ENCODE peak calls at places on chromosomes 16 and 17, in eight cellular contexts. One of them, this sample, is unnamed.

GRCh38 chr16:1676661-1677060 is 1.4 kb upstream of the JPT2 start:
- DNase-seq in AG20443: no peak
- DNase-seq in epithelial cell of esophagus: no peak
- DNase-seq in activated naive CD4-positive, alpha-beta T cell: no peak
- DNase-seq in HFFc6: no peak
- DNase-seq in AG10803: no peak
- DNase-seq in colonic mucosa: no peak
- DNase-seq in NCI-H524: no peak
- DNase-seq in this sample: no peak

GRCh38 chr17:58305626-58306025 is 23.0 kb downstream of the TSPOAP1 start:
- DNase-seq in NCI-H524: no peak
- DNase-seq in activated naive CD4-positive, alpha-beta T cell: no peak
- DNase-seq in AG20443: no peak
- DNase-seq in HFFc6: no peak
- DNase-seq in colonic mucosa: no peak
- DNase-seq in AG10803: no peak
- DNase-seq in epithelial cell of esophagus: no peak
- DNase-seq in this sample: no peak

GRCh38 chr17:12538003-12538402 is 127.7 kb upstream of the MYOCD start:
- DNase-seq in AG10803: no peak
- DNase-seq in HFFc6: no peak
- DNase-seq in AG20443: no peak
- DNase-seq in colonic mucosa: no peak
- DNase-seq in epithelial cell of esophagus: no peak
- DNase-seq in NCI-H524: no peak
- DNase-seq in activated naive CD4-positive, alpha-beta T cell: no peak
- DNase-seq in this sample: no peak

GRCh38 chr16:76265434-76266045 is 11.7 kb upstream of the CNTNAP4 start:
- DNase-seq in AG20443: no peak
- DNase-seq in NCI-H524: peak
- DNase-seq in epithelial cell of esophagus: peak
- DNase-seq in activated naive CD4-positive, alpha-beta T cell: no peak
- DNase-seq in colonic mucosa: peak
- DNase-seq in HFFc6: no peak
- DNase-seq in AG10803: no peak
- DNase-seq in this sample: peak

GRCh38 chr16:86221085-86221484 is 289.2 kb upstream of the FOXF1 start:
- DNase-seq in epithelial cell of esophagus: no peak
- DNase-seq in colonic mucosa: no peak
- DNase-seq in activated naive CD4-positive, alpha-beta T cell: no peak
- DNase-seq in HFFc6: no peak
- DNase-seq in NCI-H524: no peak
- DNase-seq in AG20443: no peak
- DNase-seq in AG10803: peak
- DNase-seq in this sample: no peak

GRCh38 chr16:17396762-17397498 is 73.8 kb downstream of the XYLT1 start:
- DNase-seq in colonic mucosa: peak
- DNase-seq in epithelial cell of esophagus: no peak
- DNase-seq in AG10803: peak
- DNase-seq in AG20443: no peak
- DNase-seq in NCI-H524: peak
- DNase-seq in activated naive CD4-positive, alpha-beta T cell: no peak
- DNase-seq in HFFc6: peak
- DNase-seq in this sample: no peak

GRCh38 chr16:57815987-57816745 is 13.9 kb upstream of the KIFC3 start:
- DNase-seq in colonic mucosa: peak
- DNase-seq in AG10803: peak
- DNase-seq in HFFc6: peak
- DNase-seq in AG20443: peak
- DNase-seq in activated naive CD4-positive, alpha-beta T cell: no peak
- DNase-seq in epithelial cell of esophagus: peak
- DNase-seq in NCI-H524: peak
- DNase-seq in this sample: peak

GRCh38 chr16:72875291-72876036 is 172.5 kb downstream of the ZFHX3 start:
- DNase-seq in colonic mucosa: no peak
- DNase-seq in NCI-H524: peak
- DNase-seq in AG20443: no peak
- DNase-seq in activated naive CD4-positive, alpha-beta T cell: no peak
- DNase-seq in epithelial cell of esophagus: peak
- DNase-seq in AG10803: no peak
- DNase-seq in HFFc6: no peak
- DNase-seq in this sample: peak

GRCh38 chr17:43020030-43020621 is 2.1 kb downstream of the VAT1 start:
- DNase-seq in epithelial cell of esophagus: no peak
- DNase-seq in colonic mucosa: no peak
- DNase-seq in NCI-H524: no peak
- DNase-seq in activated naive CD4-positive, alpha-beta T cell: no peak
- DNase-seq in AG10803: peak
- DNase-seq in HFFc6: no peak
- DNase-seq in AG20443: no peak
- DNase-seq in this sample: no peak

GRCh38 chr17:75864448-75864871 is 9.3 kb upstream of the WBP2 start:
- DNase-seq in NCI-H524: no peak
- DNase-seq in epithelial cell of esophagus: peak
- DNase-seq in HFFc6: peak
- DNase-seq in colonic mucosa: peak
- DNase-seq in AG10803: peak
- DNase-seq in AG20443: peak
- DNase-seq in activated naive CD4-positive, alpha-beta T cell: no peak
- DNase-seq in this sample: no peak

GRCh38 chr17:42180922-42181850 is at the start of gene KCNH4:
- DNase-seq in HFFc6: peak
- DNase-seq in colonic mucosa: peak
- DNase-seq in NCI-H524: peak
- DNase-seq in AG10803: peak
- DNase-seq in AG20443: peak
- DNase-seq in epithelial cell of esophagus: peak
- DNase-seq in activated naive CD4-positive, alpha-beta T cell: peak
- DNase-seq in this sample: peak

GRCh38 chr17:66514227-66514806 is 211.9 kb downstream of the PRKCA start:
- DNase-seq in HFFc6: no peak
- DNase-seq in activated naive CD4-positive, alpha-beta T cell: no peak
- DNase-seq in colonic mucosa: no peak
- DNase-seq in AG20443: peak
- DNase-seq in NCI-H524: no peak
- DNase-seq in AG10803: no peak
- DNase-seq in epithelial cell of esophagus: peak
- DNase-seq in this sample: peak

GRCh38 chr16:619476-620100 is 11.2 kb upstream of the WFIKKN1 start:
- DNase-seq in colonic mucosa: no peak
- DNase-seq in NCI-H524: no peak
- DNase-seq in AG20443: no peak
- DNase-seq in AG10803: no peak
- DNase-seq in epithelial cell of esophagus: no peak
- DNase-seq in activated naive CD4-positive, alpha-beta T cell: no peak
- DNase-seq in HFFc6: no peak
- DNase-seq in this sample: no peak

GRCh38 chr17:15411556-15412198 is 55.7 kb downstream of the CDRT4 start:
- DNase-seq in AG10803: peak
- DNase-seq in activated naive CD4-positive, alpha-beta T cell: no peak
- DNase-seq in colonic mucosa: no peak
- DNase-seq in epithelial cell of esophagus: no peak
- DNase-seq in HFFc6: no peak
- DNase-seq in NCI-H524: no peak
- DNase-seq in AG20443: peak
- DNase-seq in this sample: no peak

GRCh38 chr16:87062569-87063442 is 254.4 kb downstream of the C16orf95 start:
- DNase-seq in HFFc6: peak
- DNase-seq in colonic mucosa: peak
- DNase-seq in activated naive CD4-positive, alpha-beta T cell: no peak
- DNase-seq in NCI-H524: peak
- DNase-seq in AG20443: peak
- DNase-seq in AG10803: peak
- DNase-seq in epithelial cell of esophagus: peak
- DNase-seq in this sample: peak

GRCh38 chr16:48498761-48499600 is 111.0 kb downstream of the N4BP1 start:
- DNase-seq in NCI-H524: no peak
- DNase-seq in colonic mucosa: peak
- DNase-seq in AG20443: peak
- DNase-seq in AG10803: peak
- DNase-seq in activated naive CD4-positive, alpha-beta T cell: no peak
- DNase-seq in HFFc6: peak
- DNase-seq in epithelial cell of esophagus: peak
- DNase-seq in this sample: peak

GRCh38 chr17:42310281-42311156 is 22.2 kb downstream of the STAT5A start:
- DNase-seq in epithelial cell of esophagus: peak
- DNase-seq in HFFc6: no peak
- DNase-seq in activated naive CD4-positive, alpha-beta T cell: no peak
- DNase-seq in NCI-H524: no peak
- DNase-seq in AG10803: no peak
- DNase-seq in colonic mucosa: no peak
- DNase-seq in AG20443: no peak
- DNase-seq in this sample: no peak

GRCh38 chr16:19001788-19002187 is 18.1 kb downstream of the TMC7 start:
- DNase-seq in AG20443: peak
- DNase-seq in HFFc6: peak
- DNase-seq in colonic mucosa: no peak
- DNase-seq in activated naive CD4-positive, alpha-beta T cell: no peak
- DNase-seq in AG10803: peak
- DNase-seq in epithelial cell of esophagus: peak
- DNase-seq in NCI-H524: no peak
- DNase-seq in this sample: peak

GRCh38 chr17:76050226-76051070 is 21.9 kb downstream of the SRP68 start:
- DNase-seq in HFFc6: no peak
- DNase-seq in AG20443: no peak
- DNase-seq in colonic mucosa: no peak
- DNase-seq in activated naive CD4-positive, alpha-beta T cell: no peak
- DNase-seq in NCI-H524: no peak
- DNase-seq in AG10803: no peak
- DNase-seq in epithelial cell of esophagus: no peak
- DNase-seq in this sample: no peak

GRCh38 chr16:31696968-31697743 is 169.5 kb downstream of the AHSP start:
- DNase-seq in HFFc6: peak
- DNase-seq in AG10803: peak
- DNase-seq in AG20443: peak
- DNase-seq in epithelial cell of esophagus: peak
- DNase-seq in activated naive CD4-positive, alpha-beta T cell: no peak
- DNase-seq in NCI-H524: peak
- DNase-seq in colonic mucosa: no peak
- DNase-seq in this sample: peak